ENCODE peak calls at places on chromosomes 4 and X, in five cellular contexts. One of them, this sample, is unnamed.
A peak's percentile ranks its signal among the peaks of the same experiment; 100 is the strongest.

GRCh38 chr4:152640058-152640921 is 39.5 kb downstream of the TMEM154 start:
- DNase-seq in Panc1: peak; percentile 7
- DNase-seq in upper lobe of right lung: no peak
- DNase-seq in CD8-positive, alpha-beta T cell: no peak
- DNase-seq in thoracic aorta: no peak
- DNase-seq in this sample: no peak

GRCh38 chr4:119597377-119597776 is 31.2 kb downstream of the PDE5A start:
- DNase-seq in CD8-positive, alpha-beta T cell: no peak
- DNase-seq in thoracic aorta: no peak
- DNase-seq in Panc1: no peak
- DNase-seq in upper lobe of right lung: no peak
- DNase-seq in this sample: no peak

GRCh38 chr4:119690871-119691270 is 62.3 kb upstream of the PDE5A start:
- DNase-seq in thoracic aorta: no peak
- DNase-seq in CD8-positive, alpha-beta T cell: no peak
- DNase-seq in Panc1: no peak
- DNase-seq in upper lobe of right lung: no peak
- DNase-seq in this sample: no peak

GRCh38 chrX:139720979-139721378 is 13.0 kb upstream of the MCF2 start:
- DNase-seq in thoracic aorta: no peak
- DNase-seq in Panc1: no peak
- DNase-seq in CD8-positive, alpha-beta T cell: no peak
- DNase-seq in upper lobe of right lung: no peak
- DNase-seq in this sample: no peak

GRCh38 chrX:152821145-152821765 is 9.3 kb downstream of the CETN2 start:
- DNase-seq in CD8-positive, alpha-beta T cell: no peak
- DNase-seq in thoracic aorta: no peak
- DNase-seq in Panc1: no peak
- DNase-seq in upper lobe of right lung: no peak
- DNase-seq in this sample: no peak

GRCh38 chr4:56958111-56958517 is 19.3 kb downstream of the NOA1 start:
- DNase-seq in thoracic aorta: peak; percentile 79
- DNase-seq in upper lobe of right lung: no peak
- DNase-seq in Panc1: no peak
- DNase-seq in CD8-positive, alpha-beta T cell: no peak
- DNase-seq in this sample: peak; percentile 92

GRCh38 chrX:113384628-113385027 is 544.0 kb upstream of the AMOT start:
- DNase-seq in upper lobe of right lung: no peak
- DNase-seq in Panc1: peak; percentile 42
- DNase-seq in CD8-positive, alpha-beta T cell: no peak
- DNase-seq in thoracic aorta: peak; percentile 3
- DNase-seq in this sample: no peak

GRCh38 chr4:181202249-181202648 is 1041.0 kb upstream of the TENM3 start:
- DNase-seq in thoracic aorta: no peak
- DNase-seq in upper lobe of right lung: no peak
- DNase-seq in CD8-positive, alpha-beta T cell: no peak
- DNase-seq in Panc1: no peak
- DNase-seq in this sample: no peak

GRCh38 chrX:103556941-103557340 is 28.4 kb upstream of the TCEAL4 start:
- DNase-seq in Panc1: no peak
- DNase-seq in thoracic aorta: no peak
- DNase-seq in upper lobe of right lung: no peak
- DNase-seq in CD8-positive, alpha-beta T cell: no peak
- DNase-seq in this sample: no peak

GRCh38 chrX:861335-861890 is 230.8 kb downstream of the SHOX start:
- DNase-seq in CD8-positive, alpha-beta T cell: no peak
- DNase-seq in Panc1: no peak
- DNase-seq in thoracic aorta: no peak
- DNase-seq in upper lobe of right lung: no peak
- DNase-seq in this sample: no peak

GRCh38 chr4:7051905-7052304 is 8.7 kb downstream of the TADA2B start:
- DNase-seq in thoracic aorta: no peak
- DNase-seq in upper lobe of right lung: no peak
- DNase-seq in CD8-positive, alpha-beta T cell: no peak
- DNase-seq in Panc1: no peak
- DNase-seq in this sample: no peak

GRCh38 chrX:132651411-132652086 is 162.7 kb upstream of the MBNL3 start:
- DNase-seq in CD8-positive, alpha-beta T cell: no peak
- DNase-seq in upper lobe of right lung: no peak
- DNase-seq in thoracic aorta: no peak
- DNase-seq in Panc1: no peak
- DNase-seq in this sample: no peak

GRCh38 chrX:1242901-1243402 is 25.7 kb upstream of the CSF2RA start:
- DNase-seq in CD8-positive, alpha-beta T cell: no peak
- DNase-seq in upper lobe of right lung: no peak
- DNase-seq in thoracic aorta: no peak
- DNase-seq in Panc1: no peak
- DNase-seq in this sample: no peak

GRCh38 chrX:51737062-51737461 is 6.2 kb upstream of the GSPT2 start:
- DNase-seq in Panc1: no peak
- DNase-seq in thoracic aorta: no peak
- DNase-seq in upper lobe of right lung: no peak
- DNase-seq in CD8-positive, alpha-beta T cell: no peak
- DNase-seq in this sample: no peak

GRCh38 chr4:67393699-67394281 is 151.5 kb downstream of the CENPC start:
- DNase-seq in upper lobe of right lung: no peak
- DNase-seq in thoracic aorta: no peak
- DNase-seq in Panc1: no peak
- DNase-seq in CD8-positive, alpha-beta T cell: no peak
- DNase-seq in this sample: no peak

GRCh38 chr4:183723561-183724228 is 64.6 kb downstream of the TRAPPC11 start:
- DNase-seq in Panc1: no peak
- DNase-seq in upper lobe of right lung: no peak
- DNase-seq in thoracic aorta: no peak
- DNase-seq in CD8-positive, alpha-beta T cell: no peak
- DNase-seq in this sample: no peak

GRCh38 chrX:19616959-19617358 is 101.7 kb upstream of the MAP3K15 start:
- DNase-seq in thoracic aorta: no peak
- DNase-seq in Panc1: no peak
- DNase-seq in CD8-positive, alpha-beta T cell: no peak
- DNase-seq in upper lobe of right lung: no peak
- DNase-seq in this sample: no peak

GRCh38 chr4:78951862-78952472 is 12.7 kb upstream of the PAQR3 start:
- DNase-seq in Panc1: peak; percentile 15
- DNase-seq in CD8-positive, alpha-beta T cell: no peak
- DNase-seq in thoracic aorta: no peak
- DNase-seq in upper lobe of right lung: no peak
- DNase-seq in this sample: peak; percentile 18

DNA sequence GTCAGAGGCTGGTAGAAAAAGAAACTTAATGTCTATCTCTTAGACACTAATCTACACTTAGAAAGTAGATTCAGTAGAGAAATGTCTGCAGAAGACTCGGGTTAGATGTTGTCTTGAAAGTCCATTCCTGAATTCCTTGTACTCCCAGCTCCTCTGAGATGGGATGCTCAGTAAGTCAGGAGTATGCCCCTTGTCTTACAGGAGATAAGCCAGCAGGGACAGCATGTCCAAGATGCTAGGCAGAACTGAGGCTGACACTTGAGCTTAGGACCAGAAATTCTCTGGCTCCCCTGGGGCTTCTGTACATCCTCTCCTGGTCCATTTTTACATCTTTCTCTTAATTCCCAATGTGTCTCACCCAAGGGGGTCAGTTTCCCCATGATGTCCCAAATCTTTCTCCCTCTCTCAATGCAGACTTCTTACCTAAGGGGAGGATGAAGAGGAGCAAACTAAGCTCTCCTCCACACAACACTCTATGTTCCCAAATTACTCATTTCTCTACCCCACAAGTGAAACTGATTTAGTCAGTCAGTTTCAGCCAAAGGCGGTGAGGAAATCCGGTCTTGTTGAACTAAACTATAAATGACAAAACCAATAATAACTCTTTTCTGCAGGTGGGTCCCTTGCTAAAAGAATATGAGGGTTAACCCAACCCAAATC is 558.2 kb upstream of the DIPK2B start:
- DNase-seq in Panc1: no peak
- DNase-seq in upper lobe of right lung: no peak
- DNase-seq in thoracic aorta: no peak
- DNase-seq in CD8-positive, alpha-beta T cell: no peak
- DNase-seq in this sample: no peak
- H3K4me1 ChIP-seq in Panc1: peaks cover 18% of the 10 kb centered on the region
- H3K4me1 ChIP-seq in upper lobe of right lung: peaks cover 39% of the 10 kb centered on the region
- H3K4me1 ChIP-seq in thoracic aorta: peaks cover 3% of the 10 kb centered on the region
- H3K4me1 ChIP-seq in CD8-positive, alpha-beta T cell: peaks cover 31% of the 10 kb centered on the region
- H3K4me1 ChIP-seq in this sample: peaks cover 15% of the 10 kb centered on the region

GRCh38 chrX:25206761-25207160 is 191.0 kb upstream of the ARX start:
- DNase-seq in upper lobe of right lung: no peak
- DNase-seq in Panc1: no peak
- DNase-seq in CD8-positive, alpha-beta T cell: no peak
- DNase-seq in thoracic aorta: no peak
- DNase-seq in this sample: no peak
- TF ChIP-seq CTCF in upper lobe of right lung: no peak
- TF ChIP-seq CTCF in Panc1: no peak
- TF ChIP-seq CTCF in CD8-positive, alpha-beta T cell: no peak
- TF ChIP-seq CTCF in thoracic aorta: no peak
- TF ChIP-seq CTCF in this sample: no peak

DNA sequence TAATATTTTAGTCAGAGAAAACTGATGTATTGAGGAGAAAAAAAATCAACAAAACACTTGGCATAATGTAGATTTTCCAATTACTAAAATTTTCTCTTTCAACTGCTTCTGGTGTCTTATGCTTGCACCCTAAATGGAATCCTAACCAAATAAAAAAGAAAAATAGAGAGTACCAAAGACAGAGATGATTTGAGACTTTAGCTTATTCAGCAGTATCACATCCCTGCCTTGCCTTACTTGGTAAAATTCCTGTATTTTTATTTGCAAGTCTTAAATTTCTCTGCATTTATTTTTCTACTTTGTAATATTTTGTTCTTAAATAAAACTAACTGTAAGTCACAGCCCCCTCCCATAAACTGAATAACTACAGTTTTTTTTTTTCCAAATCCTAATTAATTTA is 950.5 kb upstream of the INTU start:
- DNase-seq in CD8-positive, alpha-beta T cell: no peak
- DNase-seq in Panc1: no peak
- DNase-seq in thoracic aorta: no peak
- DNase-seq in upper lobe of right lung: no peak
- DNase-seq in this sample: no peak
- H3K27ac ChIP-seq in CD8-positive, alpha-beta T cell: no peak overlapping the region
- H3K27ac ChIP-seq in Panc1: no peak overlapping the region
- H3K27ac ChIP-seq in thoracic aorta: no peak overlapping the region
- H3K27ac ChIP-seq in upper lobe of right lung: no peak overlapping the region
- H3K27ac ChIP-seq in this sample: no peak overlapping the region

GRCh38 chrX:148504412-148504950 is 4.1 kb downstream of the AFF2 start:
- DNase-seq in Panc1: no peak
- DNase-seq in thoracic aorta: no peak
- DNase-seq in CD8-positive, alpha-beta T cell: no peak
- DNase-seq in upper lobe of right lung: no peak
- DNase-seq in this sample: no peak

GRCh38 chrX:148500428-148501120 is at the start of gene AFF2:
- DNase-seq in thoracic aorta: no peak
- DNase-seq in Panc1: no peak
- DNase-seq in upper lobe of right lung: peak; percentile 66
- DNase-seq in CD8-positive, alpha-beta T cell: peak; percentile 58
- DNase-seq in this sample: peak; percentile 63

GRCh38 chrX:148501121-148502066 is 977 bp downstream of the AFF2 start:
- DNase-seq in thoracic aorta: no peak
- DNase-seq in CD8-positive, alpha-beta T cell: peak; percentile 53
- DNase-seq in upper lobe of right lung: peak; percentile 60
- DNase-seq in Panc1: no peak
- DNase-seq in this sample: peak; percentile 20

GRCh38 chrX:148498067-148498466 is 2.4 kb upstream of the AFF2 start:
- DNase-seq in thoracic aorta: no peak
- DNase-seq in upper lobe of right lung: no peak
- DNase-seq in Panc1: no peak
- DNase-seq in CD8-positive, alpha-beta T cell: no peak
- DNase-seq in this sample: no peak

DNA sequence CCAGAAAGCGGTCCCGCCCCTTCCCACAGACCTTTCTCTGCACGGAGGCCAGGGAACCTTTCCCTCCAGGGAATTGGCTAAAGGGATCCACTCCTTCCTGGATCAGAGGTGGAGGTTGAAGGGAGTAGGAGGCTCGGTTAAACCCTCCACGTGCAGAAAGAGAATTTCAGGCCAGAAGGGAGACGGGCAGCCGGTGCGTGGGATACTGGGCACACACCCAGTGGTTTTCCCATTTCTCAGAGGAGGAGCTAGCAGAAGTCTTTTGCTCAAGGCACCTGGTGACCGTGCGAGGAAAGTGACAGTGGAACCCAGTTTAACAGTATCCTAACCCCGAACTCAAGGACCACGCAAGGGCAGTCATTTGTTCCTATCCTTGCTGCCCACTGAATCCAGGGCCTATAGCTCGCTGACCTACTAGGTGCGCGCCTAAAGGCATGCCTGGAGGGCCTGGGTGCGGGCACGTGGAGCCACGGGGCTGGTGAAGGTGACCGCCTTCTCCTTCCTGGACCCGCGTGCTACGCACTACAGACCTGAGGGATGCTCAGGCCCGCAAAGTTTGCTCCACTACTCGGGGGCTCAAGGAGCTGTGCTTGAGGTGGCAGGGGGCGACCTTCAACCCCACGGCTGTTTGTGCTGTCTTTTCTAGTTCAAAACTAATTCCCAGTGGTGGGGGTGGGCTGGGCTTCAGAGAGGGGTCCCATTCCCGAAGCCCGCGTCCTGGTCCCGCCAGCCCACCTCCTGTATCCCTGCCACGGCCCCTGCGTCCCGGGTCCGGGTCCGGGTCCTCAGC is 584 bp upstream of the AFF2 start:
- DNase-seq in CD8-positive, alpha-beta T cell: no peak
- DNase-seq in thoracic aorta: no peak
- DNase-seq in upper lobe of right lung: no peak
- DNase-seq in Panc1: no peak
- DNase-seq in this sample: no peak
- H3K4me1 ChIP-seq in CD8-positive, alpha-beta T cell: peaks cover 6% of the 10 kb centered on the region
- H3K4me1 ChIP-seq in thoracic aorta: no peaks in the 10 kb centered on the region
- H3K4me1 ChIP-seq in upper lobe of right lung: peaks cover 8% of the 10 kb centered on the region
- H3K4me1 ChIP-seq in Panc1: peaks cover 2% of the 10 kb centered on the region
- H3K4me1 ChIP-seq in this sample: no peaks in the 10 kb centered on the region

GRCh38 chr4:126051709-126052424 is 737.1 kb downstream of the FAT4 start:
- DNase-seq in Panc1: no peak
- DNase-seq in upper lobe of right lung: no peak
- DNase-seq in CD8-positive, alpha-beta T cell: no peak
- DNase-seq in thoracic aorta: no peak
- DNase-seq in this sample: no peak
- TF ChIP-seq CTCF in Panc1: no peak
- TF ChIP-seq CTCF in upper lobe of right lung: peak; percentile 21
- TF ChIP-seq CTCF in CD8-positive, alpha-beta T cell: no peak
- TF ChIP-seq CTCF in thoracic aorta: no peak
- TF ChIP-seq CTCF in this sample: no peak

This sample was measured in heart left ventricle.